ENCODE peak calls at places on chromosomes 13 and 19, in nine cellular contexts. One of them, this sample, is unnamed.

GRCh38 chr19:47699360-47699917 is 13.8 kb upstream of the EHD2 start:
- DNase-seq in body of pancreas: peak; percentile 67
- DNase-seq in CD14-positive monocyte: no peak
- DNase-seq in mesothelial cell of epicardium: no peak
- DNase-seq in DND-41: peak; percentile 47
- DNase-seq in mammary epithelial cell: no peak
- DNase-seq in osteoblast: peak; percentile 99
- DNase-seq in choroid plexus epithelial cell: peak; percentile 56
- DNase-seq in left lung: no peak
- DNase-seq in this sample: peak; percentile 32

GRCh38 chr19:8663920-8664670 is 33.7 kb downstream of the NFILZ start:
- DNase-seq in osteoblast: no peak
- DNase-seq in mammary epithelial cell: no peak
- DNase-seq in body of pancreas: no peak
- DNase-seq in mesothelial cell of epicardium: no peak
- DNase-seq in DND-41: peak; percentile 94
- DNase-seq in CD14-positive monocyte: peak; percentile 80
- DNase-seq in left lung: no peak
- DNase-seq in choroid plexus epithelial cell: no peak
- DNase-seq in this sample: no peak

GRCh38 chr13:30394798-30395191 is 27.5 kb upstream of the UBE2L5 start:
- DNase-seq in mammary epithelial cell: peak; percentile 16
- DNase-seq in left lung: no peak
- DNase-seq in osteoblast: no peak
- DNase-seq in mesothelial cell of epicardium: no peak
- DNase-seq in DND-41: no peak
- DNase-seq in choroid plexus epithelial cell: peak; percentile 31
- DNase-seq in CD14-positive monocyte: no peak
- DNase-seq in body of pancreas: no peak
- DNase-seq in this sample: no peak

GRCh38 chr19:12840091-12841079 is 2.1 kb downstream of the MAST1 start:
- DNase-seq in CD14-positive monocyte: no peak
- DNase-seq in DND-41: peak; percentile 44
- DNase-seq in mammary epithelial cell: peak; percentile 84
- DNase-seq in body of pancreas: peak; percentile 72
- DNase-seq in left lung: peak; percentile 69
- DNase-seq in osteoblast: peak; percentile 94
- DNase-seq in choroid plexus epithelial cell: peak; percentile 69
- DNase-seq in mesothelial cell of epicardium: peak; percentile 57
- DNase-seq in this sample: no peak

GRCh38 chr13:99542788-99543406 is 41.6 kb downstream of the TM9SF2 start:
- DNase-seq in mammary epithelial cell: no peak
- DNase-seq in mesothelial cell of epicardium: no peak
- DNase-seq in CD14-positive monocyte: peak; percentile 43
- DNase-seq in left lung: no peak
- DNase-seq in DND-41: no peak
- DNase-seq in body of pancreas: no peak
- DNase-seq in choroid plexus epithelial cell: no peak
- DNase-seq in osteoblast: no peak
- DNase-seq in this sample: no peak

GRCh38 chr13:25037057-25037813 is 58.7 kb upstream of the PABPC3 start:
- DNase-seq in choroid plexus epithelial cell: peak; percentile 85
- DNase-seq in body of pancreas: peak; percentile 61
- DNase-seq in mammary epithelial cell: peak; percentile 44
- DNase-seq in osteoblast: peak; percentile 88
- DNase-seq in DND-41: peak; percentile 50
- DNase-seq in CD14-positive monocyte: no peak
- DNase-seq in mesothelial cell of epicardium: no peak
- DNase-seq in left lung: no peak
- DNase-seq in this sample: no peak

GRCh38 chr19:19214892-19215291 is 3.1 kb downstream of the NCAN start:
- DNase-seq in left lung: no peak
- DNase-seq in osteoblast: peak; percentile 88
- DNase-seq in mesothelial cell of epicardium: peak; percentile 73
- DNase-seq in mammary epithelial cell: no peak
- DNase-seq in body of pancreas: peak; percentile 43
- DNase-seq in choroid plexus epithelial cell: peak; percentile 40
- DNase-seq in CD14-positive monocyte: no peak
- DNase-seq in DND-41: peak; percentile 83
- DNase-seq in this sample: no peak

GRCh38 chr19:572891-573825 is 762 bp downstream of the BSG start:
- DNase-seq in mammary epithelial cell: peak; percentile 50
- DNase-seq in choroid plexus epithelial cell: peak; percentile 65
- DNase-seq in DND-41: peak; percentile 44
- DNase-seq in mesothelial cell of epicardium: peak; percentile 23
- DNase-seq in osteoblast: peak; percentile 98
- DNase-seq in left lung: peak; percentile 67
- DNase-seq in CD14-positive monocyte: no peak
- DNase-seq in body of pancreas: peak; percentile 63
- DNase-seq in this sample: no peak

GRCh38 chr13:43767351-43767901 is 19.3 kb downstream of the ENOX1 start:
- DNase-seq in mesothelial cell of epicardium: no peak
- DNase-seq in CD14-positive monocyte: no peak
- DNase-seq in DND-41: no peak
- DNase-seq in body of pancreas: no peak
- DNase-seq in osteoblast: no peak
- DNase-seq in mammary epithelial cell: no peak
- DNase-seq in choroid plexus epithelial cell: peak; percentile 23
- DNase-seq in left lung: no peak
- DNase-seq in this sample: no peak

GRCh38 chr13:98214707-98215106 is 37.6 kb upstream of the RNF113B start:
- DNase-seq in left lung: no peak
- DNase-seq in mammary epithelial cell: peak; percentile 44
- DNase-seq in mesothelial cell of epicardium: no peak
- DNase-seq in CD14-positive monocyte: no peak
- DNase-seq in body of pancreas: peak; percentile 66
- DNase-seq in DND-41: no peak
- DNase-seq in choroid plexus epithelial cell: no peak
- DNase-seq in osteoblast: no peak
- DNase-seq in this sample: no peak

GRCh38 chr13:66559093-66559492 is 671.0 kb downstream of the PCDH9 start:
- DNase-seq in CD14-positive monocyte: no peak
- DNase-seq in choroid plexus epithelial cell: peak; percentile 9
- DNase-seq in left lung: no peak
- DNase-seq in DND-41: no peak
- DNase-seq in osteoblast: peak; percentile 65
- DNase-seq in body of pancreas: no peak
- DNase-seq in mesothelial cell of epicardium: no peak
- DNase-seq in mammary epithelial cell: no peak
- DNase-seq in this sample: no peak

GRCh38 chr13:59176775-59177174 is 987.0 kb downstream of the DIAPH3 start:
- DNase-seq in mammary epithelial cell: no peak
- DNase-seq in CD14-positive monocyte: no peak
- DNase-seq in osteoblast: no peak
- DNase-seq in body of pancreas: no peak
- DNase-seq in mesothelial cell of epicardium: no peak
- DNase-seq in left lung: no peak
- DNase-seq in DND-41: no peak
- DNase-seq in choroid plexus epithelial cell: no peak
- DNase-seq in this sample: no peak
- TF ChIP-seq CTCF in mammary epithelial cell: peak; percentile 20
- TF ChIP-seq CTCF in CD14-positive monocyte: no peak
- TF ChIP-seq CTCF in osteoblast: peak; percentile 12
- TF ChIP-seq CTCF in body of pancreas: no peak
- TF ChIP-seq CTCF in mesothelial cell of epicardium: peak; percentile 45
- TF ChIP-seq CTCF in left lung: no peak
- TF ChIP-seq CTCF in DND-41: peak; percentile 42
- TF ChIP-seq CTCF in choroid plexus epithelial cell: peak; percentile 14
- TF ChIP-seq CTCF in this sample: no peak

GRCh38 chr19:17424743-17425365 is 5.0 kb downstream of the MVB12A start:
- DNase-seq in osteoblast: peak; percentile 93
- DNase-seq in body of pancreas: no peak
- DNase-seq in mammary epithelial cell: no peak
- DNase-seq in mesothelial cell of epicardium: no peak
- DNase-seq in DND-41: peak; percentile 41
- DNase-seq in choroid plexus epithelial cell: peak; percentile 62
- DNase-seq in left lung: no peak
- DNase-seq in CD14-positive monocyte: no peak
- DNase-seq in this sample: no peak
- TF ChIP-seq CTCF in osteoblast: peak; percentile 31
- TF ChIP-seq CTCF in body of pancreas: no peak
- TF ChIP-seq CTCF in mammary epithelial cell: peak; percentile 45
- TF ChIP-seq CTCF in mesothelial cell of epicardium: no peak
- TF ChIP-seq CTCF in DND-41: peak; percentile 47
- TF ChIP-seq CTCF in choroid plexus epithelial cell: peak; percentile 76
- TF ChIP-seq CTCF in left lung: no peak
- TF ChIP-seq CTCF in CD14-positive monocyte: peak; percentile 23
- TF ChIP-seq CTCF in this sample: no peak

GRCh38 chr19:38718747-38719543 is 25.3 kb downstream of the CAPN12 start:
- DNase-seq in mammary epithelial cell: peak; percentile 68
- DNase-seq in DND-41: no peak
- DNase-seq in left lung: no peak
- DNase-seq in osteoblast: peak; percentile 96
- DNase-seq in choroid plexus epithelial cell: peak; percentile 31
- DNase-seq in CD14-positive monocyte: no peak
- DNase-seq in mesothelial cell of epicardium: no peak
- DNase-seq in body of pancreas: peak; percentile 58
- DNase-seq in this sample: no peak
- TF ChIP-seq CTCF in mammary epithelial cell: peak; percentile 61
- TF ChIP-seq CTCF in DND-41: no peak
- TF ChIP-seq CTCF in left lung: no peak
- TF ChIP-seq CTCF in osteoblast: peak; percentile 30
- TF ChIP-seq CTCF in choroid plexus epithelial cell: peak; percentile 58
- TF ChIP-seq CTCF in CD14-positive monocyte: no peak
- TF ChIP-seq CTCF in mesothelial cell of epicardium: no peak
- TF ChIP-seq CTCF in body of pancreas: no peak
- TF ChIP-seq CTCF in this sample: no peak

DNA sequence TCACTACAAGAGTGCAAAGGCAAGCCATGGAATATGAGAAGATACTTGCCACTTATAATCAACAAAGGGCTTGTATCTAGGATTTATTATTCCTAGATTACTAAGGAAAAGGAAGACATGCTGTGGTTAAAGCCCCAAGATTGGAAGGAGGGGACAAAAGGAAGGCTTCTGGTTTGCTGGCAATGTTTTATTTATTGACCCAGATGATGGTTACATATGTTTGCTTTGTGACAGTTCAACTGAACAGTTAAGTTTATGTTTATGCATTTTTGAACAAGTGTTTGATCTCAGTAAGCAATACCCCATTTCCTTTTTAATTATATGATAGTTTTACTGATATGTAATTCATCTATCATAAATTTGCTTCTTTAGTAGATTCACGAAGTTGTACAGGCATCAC is 40.3 kb downstream of the CDADC1 start:
- DNase-seq in DND-41: no peak
- DNase-seq in left lung: no peak
- DNase-seq in mesothelial cell of epicardium: no peak
- DNase-seq in body of pancreas: no peak
- DNase-seq in mammary epithelial cell: no peak
- DNase-seq in choroid plexus epithelial cell: no peak
- DNase-seq in osteoblast: no peak
- DNase-seq in CD14-positive monocyte: no peak
- DNase-seq in this sample: no peak
- TF ChIP-seq CTCF in DND-41: no peak
- TF ChIP-seq CTCF in left lung: no peak
- TF ChIP-seq CTCF in mesothelial cell of epicardium: no peak
- TF ChIP-seq CTCF in body of pancreas: no peak
- TF ChIP-seq CTCF in mammary epithelial cell: no peak
- TF ChIP-seq CTCF in choroid plexus epithelial cell: no peak
- TF ChIP-seq CTCF in osteoblast: no peak
- TF ChIP-seq CTCF in CD14-positive monocyte: no peak
- TF ChIP-seq CTCF in this sample: no peak

GRCh38 chr19:21908066-21908465 is 72.1 kb upstream of the ZNF43 start:
- DNase-seq in osteoblast: no peak
- DNase-seq in choroid plexus epithelial cell: no peak
- DNase-seq in mesothelial cell of epicardium: no peak
- DNase-seq in mammary epithelial cell: no peak
- DNase-seq in left lung: no peak
- DNase-seq in CD14-positive monocyte: no peak
- DNase-seq in body of pancreas: no peak
- DNase-seq in DND-41: no peak
- DNase-seq in this sample: no peak

GRCh38 chr19:21907516-21907915 is 71.5 kb upstream of the ZNF43 start:
- DNase-seq in mesothelial cell of epicardium: no peak
- DNase-seq in body of pancreas: no peak
- DNase-seq in choroid plexus epithelial cell: no peak
- DNase-seq in CD14-positive monocyte: no peak
- DNase-seq in mammary epithelial cell: no peak
- DNase-seq in left lung: no peak
- DNase-seq in DND-41: no peak
- DNase-seq in osteoblast: no peak
- DNase-seq in this sample: no peak

GRCh38 chr19:21915411-21915810 is 79.4 kb upstream of the ZNF43 start:
- DNase-seq in CD14-positive monocyte: no peak
- DNase-seq in body of pancreas: no peak
- DNase-seq in DND-41: no peak
- DNase-seq in mesothelial cell of epicardium: no peak
- DNase-seq in left lung: no peak
- DNase-seq in choroid plexus epithelial cell: no peak
- DNase-seq in mammary epithelial cell: no peak
- DNase-seq in osteoblast: no peak
- DNase-seq in this sample: no peak

GRCh38 chr19:21910318-21910717 is 74.3 kb upstream of the ZNF43 start:
- DNase-seq in mammary epithelial cell: peak; percentile 20
- DNase-seq in left lung: no peak
- DNase-seq in CD14-positive monocyte: no peak
- DNase-seq in osteoblast: no peak
- DNase-seq in choroid plexus epithelial cell: no peak
- DNase-seq in body of pancreas: no peak
- DNase-seq in mesothelial cell of epicardium: no peak
- DNase-seq in DND-41: no peak
- DNase-seq in this sample: no peak

GRCh38 chr19:21912654-21913053 is 76.7 kb upstream of the ZNF43 start:
- DNase-seq in choroid plexus epithelial cell: no peak
- DNase-seq in left lung: no peak
- DNase-seq in CD14-positive monocyte: no peak
- DNase-seq in body of pancreas: no peak
- DNase-seq in osteoblast: no peak
- DNase-seq in DND-41: no peak
- DNase-seq in mesothelial cell of epicardium: no peak
- DNase-seq in mammary epithelial cell: no peak
- DNase-seq in this sample: no peak
- TF ChIP-seq CTCF in choroid plexus epithelial cell: no peak
- TF ChIP-seq CTCF in left lung: no peak
- TF ChIP-seq CTCF in CD14-positive monocyte: no peak
- TF ChIP-seq CTCF in body of pancreas: no peak
- TF ChIP-seq CTCF in osteoblast: no peak
- TF ChIP-seq CTCF in DND-41: peak; percentile 45
- TF ChIP-seq CTCF in mesothelial cell of epicardium: no peak
- TF ChIP-seq CTCF in mammary epithelial cell: no peak
- TF ChIP-seq CTCF in this sample: no peak

DNA sequence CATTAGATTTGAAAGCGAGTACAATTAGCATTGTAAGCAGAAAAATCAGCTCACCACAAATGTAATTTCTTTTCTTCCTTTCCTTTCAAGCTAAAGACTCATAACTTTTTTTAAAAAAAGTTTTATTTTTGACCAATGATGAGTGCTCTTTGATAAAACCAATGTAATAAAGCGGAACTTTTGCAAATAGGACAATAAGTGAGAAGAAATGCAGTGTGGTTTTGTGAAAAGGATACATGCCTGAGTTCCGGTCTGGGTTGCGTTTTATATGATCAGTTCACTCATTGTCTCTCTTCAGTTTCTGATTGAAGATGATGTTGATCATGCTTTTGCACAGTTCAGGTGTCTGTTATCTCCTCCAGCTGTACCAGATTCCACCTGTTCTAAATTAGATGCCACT is 274.4 kb downstream of the KLF12 start:
- DNase-seq in DND-41: no peak
- DNase-seq in CD14-positive monocyte: no peak
- DNase-seq in choroid plexus epithelial cell: no peak
- DNase-seq in mammary epithelial cell: no peak
- DNase-seq in left lung: no peak
- DNase-seq in osteoblast: no peak
- DNase-seq in body of pancreas: no peak
- DNase-seq in mesothelial cell of epicardium: no peak
- DNase-seq in this sample: no peak
- TF ChIP-seq CTCF in DND-41: no peak
- TF ChIP-seq CTCF in CD14-positive monocyte: no peak
- TF ChIP-seq CTCF in choroid plexus epithelial cell: no peak
- TF ChIP-seq CTCF in mammary epithelial cell: no peak
- TF ChIP-seq CTCF in left lung: no peak
- TF ChIP-seq CTCF in osteoblast: no peak
- TF ChIP-seq CTCF in body of pancreas: no peak
- TF ChIP-seq CTCF in mesothelial cell of epicardium: no peak
- TF ChIP-seq CTCF in this sample: no peak

This sample was measured in natural killer cell.